ENCODE peak calls at places on chromosomes 12 and 14, in four cellular contexts. Y, S, U and R are unnamed samples.

GRCh38 chr12:115070313-115070712 is 386.3 kb upstream of the TBX3 start:
- DNase-seq in S (no peak), Y (no peak), U (no peak), R (no peak)

GRCh38 chr14:52552063-52552988 is at the start of the genes GPR137C and TXNDC16:
- DNase-seq in U (peak), S (peak), Y (peak), R (peak)

GRCh38 chr12:76144253-76144564 is 59.7 kb upstream of the NAP1L1 start:
- DNase-seq in Y (no peak), S (no peak), U (no peak), R (no peak)

GRCh38 chr12:50579757-50580267 is 75.0 kb downstream of the DIP2B start:
- DNase-seq in Y (no peak), U (no peak), S (peak), R (no peak)

GRCh38 chr12:2271961-2272360 is 219.2 kb downstream of the CACNA1C start:
- DNase-seq in U (no peak), Y (no peak), S (no peak), R (no peak)

GRCh38 chr12:95548056-95548538 is 3.2 kb downstream of the USP44 start:
- DNase-seq in U (peak), S (no peak), Y (no peak), R (no peak)

GRCh38 chr12:7161327-7161726 is 28.2 kb upstream of the PEX5 start:
- DNase-seq in Y (no peak), S (no peak), U (no peak), R (no peak)

GRCh38 chr14:69464829-69465228 is 19.7 kb upstream of the PLEKHD1 start:
- DNase-seq in S (no peak), Y (no peak), U (no peak), R (no peak)

GRCh38 chr12:23949212-23950010 is at the start of gene SOX5:
- DNase-seq in U (peak), S (no peak), Y (no peak), R (peak)

GRCh38 chr14:99971929-99972747 is 93.1 kb upstream of the EVL start:
- DNase-seq in S (no peak), Y (no peak), U (peak), R (no peak)

GRCh38 chr14:92253381-92253894 is 69.5 kb upstream of the SLC24A4 start:
- DNase-seq in Y (no peak), S (no peak), U (no peak), R (peak)

GRCh38 chr12:94277426-94278000 is 129.1 kb downstream of the PLXNC1 start:
- DNase-seq in Y (no peak), S (no peak), U (no peak), R (no peak)

DNA sequence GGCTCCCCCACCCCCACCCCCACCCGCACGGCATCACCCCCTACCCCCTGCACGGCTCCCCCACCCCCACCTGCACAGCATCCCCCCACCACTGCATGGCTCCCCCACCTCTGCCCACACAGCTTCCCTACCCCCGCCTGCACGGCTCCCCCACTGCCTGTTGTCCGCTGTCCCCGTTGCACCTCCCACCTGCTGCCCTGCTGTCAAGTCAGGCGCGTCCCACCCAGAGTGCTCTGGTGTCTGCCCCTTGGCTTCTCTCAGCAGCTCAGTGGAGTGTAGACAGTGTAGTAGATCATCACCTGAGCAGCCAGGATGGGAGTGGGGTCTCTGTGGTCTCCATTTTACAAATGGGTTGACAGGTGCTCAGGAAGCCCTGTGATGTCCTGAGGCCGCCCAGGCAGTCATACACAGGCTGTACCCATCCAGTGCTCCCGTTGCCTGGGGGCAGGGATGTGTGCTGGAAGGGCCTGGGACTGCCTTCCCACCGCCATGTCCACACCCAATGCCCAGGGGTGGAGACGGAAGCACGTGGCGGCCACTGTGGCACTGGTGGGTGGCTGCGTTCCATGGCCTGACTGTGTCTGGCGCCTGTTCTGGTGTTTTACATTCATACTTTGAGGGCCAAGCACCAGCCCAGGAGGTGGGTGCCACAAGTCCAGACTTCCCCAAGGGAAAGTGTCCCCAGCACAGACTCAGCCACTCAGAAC is 32.5 kb downstream of the PACS2 start:
- DNase-seq in S (no peak), U (peak), Y (no peak), R (no peak)
- TF ChIP-seq CTCF in S (no peak), U (no peak), Y (no peak), R (no peak)

DNA sequence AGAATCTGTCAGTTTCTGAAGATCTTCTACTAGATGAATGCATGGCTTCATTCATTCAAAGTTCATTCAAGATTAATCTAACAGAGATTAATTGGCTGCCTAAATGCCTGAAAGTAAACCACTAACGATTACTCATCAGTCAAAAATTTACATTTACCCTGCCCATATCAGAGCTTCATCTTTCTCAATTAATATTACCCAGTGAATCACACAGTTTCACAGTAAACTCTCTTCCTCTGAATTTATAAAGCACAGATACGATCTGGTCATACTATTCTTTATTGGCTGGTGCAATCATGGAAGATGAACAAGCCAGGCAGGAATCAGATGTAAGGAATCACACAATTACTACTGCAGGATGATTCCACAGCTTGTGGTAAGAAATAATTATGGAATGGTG is 377.7 kb downstream of the SLC16A7 start:
- DNase-seq in S (no peak), U (no peak), Y (peak), R (no peak)
- TF ChIP-seq EGR1 in S (no peak), U (no peak), Y (no peak), R (no peak)

GRCh38 chr14:73785834-73786631 is 65.6 kb upstream of the PTGR2 start:
- DNase-seq in S (no peak), U (peak), Y (peak), R (no peak)
- TF ChIP-seq CTCF in S (no peak), U (no peak), Y (no peak), R (no peak)

DNA sequence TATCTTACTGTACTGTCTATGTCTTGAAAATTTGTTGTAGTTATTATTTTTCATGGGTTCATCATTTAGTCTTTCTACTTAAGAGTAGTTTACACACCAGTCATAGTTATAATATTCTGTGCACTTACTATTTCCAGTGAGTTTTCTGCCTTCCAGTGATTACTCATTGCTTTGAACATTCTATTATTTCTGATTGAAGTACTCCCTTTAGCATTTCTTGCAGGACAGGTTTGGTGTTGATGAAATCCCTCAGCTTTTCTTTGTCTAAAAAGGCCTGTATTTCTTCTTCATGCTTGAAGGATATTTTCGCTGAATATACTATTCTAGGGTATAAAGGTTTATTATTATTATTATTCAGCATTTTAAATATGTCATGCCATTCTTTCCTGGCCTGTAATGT is 66.8 kb downstream of the TSPAN8 start:
- DNase-seq in S (no peak), U (no peak), Y (no peak), R (no peak)
- TF ChIP-seq EGR1 in S (no peak), U (no peak), Y (no peak), R (no peak)

GRCh38 chr14:24092960-24093900 is 881 bp upstream of the PCK2 start:
- DNase-seq in Y (no peak), S (no peak), U (no peak), R (no peak)

GRCh38 chr14:24095196-24096068 is 1.3 kb downstream of the PCK2 start:
- DNase-seq in S (peak), Y (no peak), U (peak), R (peak)

GRCh38 chr14:24094839-24095195 is 706 bp downstream of the PCK2 start:
- DNase-seq in Y (no peak), S (no peak), U (no peak), R (no peak)

GRCh38 chr14:24092110-24092959 is 1.8 kb upstream of the PCK2 start:
- DNase-seq in S (no peak), U (no peak), Y (no peak), R (no peak)

GRCh38 chr14:24093901-24094838 is at the start of gene PCK2:
- DNase-seq in S (no peak), Y (peak), U (peak), R (peak)
- TF ChIP-seq CTCF in S (no peak), Y (no peak), U (no peak), R (no peak)